ENCODE peak calls at places on chromosome 7, in four cellular contexts. R, G, F and Z are unnamed samples. For H3K4me1, the result is how much of the 10 kb centered on the place peaks cover.

GRCh38 chr7:139844779-139845442 is 15.8 kb downstream of the TBXAS1 start:
- DNase-seq in R (no peak), G (no peak), F (no peak), Z (peak)

GRCh38 chr7:158085741-158086695 is 501.6 kb downstream of the PTPRN2 start:
- DNase-seq in G (no peak), R (no peak), F (no peak), Z (no peak)

GRCh38 chr7:114481995-114482394 is 67.4 kb downstream of the FOXP2 start:
- DNase-seq in G (no peak), F (peak), R (no peak), Z (no peak)

GRCh38 chr7:151807876-151808275 is 69.0 kb downstream of the PRKAG2 start:
- DNase-seq in R (no peak), G (no peak), F (no peak), Z (no peak)

GRCh38 chr7:74501298-74501697 is 47.6 kb downstream of the GTF2IRD1 start:
- DNase-seq in G (no peak), F (no peak), R (peak), Z (no peak)

GRCh38 chr7:2644514-2645273 is 12.9 kb downstream of the TTYH3 start:
- DNase-seq in R (no peak), G (no peak), F (no peak), Z (no peak)

GRCh38 chr7:2269468-2270460 is 27.7 kb downstream of the NUDT1 start:
- DNase-seq in R (no peak), F (peak), G (no peak), Z (peak)

GRCh38 chr7:158863611-158864506 is 7.5 kb downstream of the DYNC2I1 start:
- DNase-seq in R (peak), F (peak), G (peak), Z (peak)

GRCh38 chr7:47549916-47550315 is 32.0 kb downstream of the TNS3 start:
- DNase-seq in R (no peak), F (no peak), G (no peak), Z (no peak)

GRCh38 chr7:25801214-25801613 is 350.8 kb upstream of the NFE2L3 start:
- DNase-seq in F (no peak), R (no peak), G (no peak), Z (no peak)

GRCh38 chr7:71580027-71580426 is 448.1 kb downstream of the GALNT17 start:
- DNase-seq in F (no peak), R (no peak), G (no peak), Z (no peak)

GRCh38 chr7:5665106-5666025 is 116.1 kb downstream of the RNF216 start:
- DNase-seq in R (peak), F (peak), G (peak), Z (peak)

GRCh38 chr7:77327067-77327931 is 88.8 kb downstream of the GSAP start:
- DNase-seq in R (no peak), G (no peak), F (peak), Z (peak)

GRCh38 chr7:27071622-27072390 is 24.0 kb downstream of the HOXA1 start:
- DNase-seq in G (no peak), F (no peak), R (no peak), Z (no peak)

GRCh38 chr7:50397971-50398324 is 52.2 kb downstream of the FIGNL1 start:
- DNase-seq in G (no peak), F (no peak), R (no peak), Z (no peak)

GRCh38 chr7:137345799-137346449 is 2.4 kb upstream of the PTN start:
- DNase-seq in F (no peak), G (no peak), R (peak), Z (no peak)

GRCh38 chr7:97342512-97342911 is 225.0 kb downstream of the SDHAF3 start:
- DNase-seq in G (no peak), F (no peak), R (no peak), Z (no peak)

GRCh38 chr7:30478349-30479228 is at the start of gene NOD1:
- DNase-seq in G (peak), F (peak), R (peak), Z (peak)

GRCh38 chr7:148856035-148856881 is 27.8 kb downstream of the EZH2 start:
- DNase-seq in F (peak), G (peak), R (peak), Z (peak)

GRCh38 chr7:130441408-130441854 is 615 bp upstream of the CEP41 start:
- DNase-seq in R (peak), F (no peak), G (no peak), Z (peak)

GRCh38 chr7:34463830-34464229 is 194.2 kb upstream of the NPSR1 start:
- DNase-seq in G (peak), R (peak), F (no peak), Z (peak)

GRCh38 chr7:35512716-35513115 is 182.2 kb downstream of the HERPUD2 start:
- DNase-seq in F (no peak), R (no peak), G (no peak), Z (no peak)

GRCh38 chr7:47381132-47381495 is 200.8 kb downstream of the TNS3 start:
- DNase-seq in F (no peak), G (no peak), R (no peak), Z (no peak)

GRCh38 chr7:98617051-98617959 is at the start of gene NPTX2:
- DNase-seq in F (no peak), R (peak), G (no peak), Z (no peak)

GRCh38 chr7:15199482-15199881 is 296.9 kb upstream of the DGKB start:
- DNase-seq in R (peak), F (peak), G (no peak), Z (peak)

GRCh38 chr7:149856-150636 is 42.3 kb upstream of the FAM20C start:
- DNase-seq in G (no peak), R (peak), F (no peak), Z (no peak)

GRCh38 chr7:42264702-42265101 is 27.7 kb upstream of the GLI3 start:
- DNase-seq in F (no peak), G (no peak), R (no peak), Z (no peak)

GRCh38 chr7:78576196-78576595 is 777.6 kb downstream of the PHTF2 start:
- DNase-seq in F (no peak), R (peak), G (no peak), Z (peak)

GRCh38 chr7:111047595-111047994 is 43.3 kb upstream of the LRRN3 start:
- DNase-seq in R (no peak), F (no peak), G (no peak), Z (no peak)

DNA sequence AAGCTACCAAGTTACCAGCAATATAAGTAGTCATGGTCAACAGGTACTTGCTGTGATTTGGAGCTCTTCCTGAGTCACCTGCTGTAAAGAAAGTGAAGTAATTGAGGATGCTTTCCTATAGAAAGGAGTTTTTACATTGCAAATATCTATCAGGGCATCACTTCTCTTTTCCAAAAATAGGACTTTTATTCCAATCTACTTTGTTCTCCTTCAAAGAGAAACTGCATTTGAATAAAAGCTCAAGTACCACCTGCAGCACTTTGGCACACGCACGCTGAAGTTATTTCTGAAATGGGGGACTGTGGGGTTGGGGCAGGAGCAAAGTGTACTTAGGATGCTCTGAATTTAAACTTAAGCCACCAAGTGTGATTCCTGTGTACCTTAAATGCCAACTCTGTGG is 81.8 kb upstream of the PRKAR2B start:
- DNase-seq in F (no peak), G (no peak), R (no peak), Z (no peak)
- H2AFZ ChIP-seq in F (no peak), G (no peak), R (no peak), Z (no peak)

DNA sequence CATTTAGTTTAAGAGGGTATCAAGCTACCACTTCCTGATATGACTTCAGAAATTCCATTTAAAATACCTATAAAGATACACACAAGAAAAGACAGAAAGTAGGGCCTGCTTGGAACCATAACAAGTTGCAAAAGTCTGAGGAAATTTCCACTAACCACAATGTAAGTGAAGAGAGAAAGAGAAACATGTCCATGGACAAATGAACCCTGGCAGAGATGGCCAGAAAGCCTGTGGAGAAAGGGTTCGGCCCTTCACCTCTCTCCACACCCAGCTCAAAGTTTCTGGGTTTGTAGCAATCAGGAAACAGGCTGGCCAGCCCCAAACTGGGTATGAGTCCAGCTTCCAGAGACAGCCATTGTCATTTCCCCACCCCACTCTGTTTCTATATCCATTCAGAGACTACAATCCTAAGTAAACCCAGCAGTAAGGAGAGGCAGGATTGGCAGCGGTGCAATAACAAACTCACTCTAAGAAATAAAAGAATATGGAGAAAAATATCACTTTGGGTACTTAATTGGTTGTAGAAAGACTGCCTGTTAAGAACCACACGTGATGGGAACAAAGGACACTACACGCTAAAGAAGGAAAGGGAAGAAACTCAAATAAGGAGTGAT is 71.1 kb downstream of the STK17A start:
- DNase-seq in R (no peak), G (no peak), F (no peak), Z (no peak)
- H3K4me1 ChIP-seq in R (half or more), G (under half), F (under half), Z (half or more)

GRCh38 chr7:20826243-20826642 is 39.6 kb upstream of the SP8 start:
- DNase-seq in F (no peak), G (no peak), R (no peak), Z (no peak)
- H2AFZ ChIP-seq in F (no peak), G (no peak), R (peak), Z (no peak)

GRCh38 chr7:92875719-92876118 is 39.3 kb upstream of the CDK6 start:
- DNase-seq in F (no peak), R (no peak), G (no peak), Z (peak)

GRCh38 chr7:92872701-92873100 is 36.3 kb upstream of the CDK6 start:
- DNase-seq in F (peak), R (no peak), G (no peak), Z (peak)

GRCh38 chr7:92873776-92874175 is 37.4 kb upstream of the CDK6 start:
- DNase-seq in G (no peak), R (no peak), F (no peak), Z (no peak)

GRCh38 chr7:92875171-92875570 is 38.8 kb upstream of the CDK6 start:
- DNase-seq in R (no peak), G (no peak), F (no peak), Z (no peak)

GRCh38 chr7:92874567-92874966 is 38.2 kb upstream of the CDK6 start:
- DNase-seq in F (no peak), G (no peak), R (no peak), Z (no peak)
- H3K4me1 ChIP-seq in F (under half), G (under half), R (under half), Z (under half)

GRCh38 chr7:143408686-143409551 is at the start of gene EPHA1:
- DNase-seq in F (no peak), R (peak), G (peak), Z (peak)
- H2AFZ ChIP-seq in F (no peak), R (peak), G (peak), Z (peak)

DNA sequence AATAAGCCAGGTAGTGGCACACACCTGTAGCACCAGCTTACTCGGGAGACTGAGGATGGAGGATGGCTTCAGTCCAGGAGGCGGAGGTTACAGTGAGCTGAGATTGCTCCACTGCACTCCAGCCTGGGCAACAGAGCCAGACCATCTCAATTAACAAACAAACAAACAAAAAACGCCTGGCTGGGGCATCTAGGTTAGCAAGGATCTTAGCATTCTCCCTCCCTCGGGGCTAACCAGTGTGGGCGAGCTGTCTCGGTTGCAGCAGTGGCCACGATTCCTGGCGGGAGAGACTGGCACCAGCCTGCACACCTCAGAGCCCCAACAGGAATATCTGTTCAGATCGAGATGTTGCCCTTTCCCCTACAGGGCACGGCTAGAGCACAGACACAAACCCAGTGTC is 91.3 kb upstream of the KCTD7 start:
- DNase-seq in F (no peak), G (no peak), R (no peak), Z (no peak)
- H3K4me1 ChIP-seq in F (under half), G (under half), R (under half), Z (under half)